ENCODE peak calls at places on chromosomes 1 and 21, in seven cellular contexts. F, V, Y, T, A, P and W are unnamed samples.

GRCh38 chr1:214285622-214286440 is 4.9 kb downstream of the SMYD2 start:
- DNase-seq in A (no peak), T (no peak), V (no peak), P (no peak), Y (no peak), F (no peak), W (peak; percentile 70)

GRCh38 chr21:38929137-38929536 is 123.4 kb downstream of the ETS2 start:
- DNase-seq in V (no peak), T (no peak), F (no peak), Y (no peak), P (no peak), A (no peak), W (no peak)

GRCh38 chr21:41803316-41803715 is 36.5 kb upstream of the RIPK4 start:
- DNase-seq in Y (no peak), F (no peak), V (no peak), P (no peak), A (no peak), T (no peak), W (no peak)

GRCh38 chr1:227465256-227465655 is 98.1 kb upstream of the ZNF678 start:
- DNase-seq in F (no peak), A (no peak), T (no peak), P (no peak), Y (no peak), V (no peak), W (no peak)

GRCh38 chr1:47487332-47487731 is 49.5 kb downstream of the FOXD2 start:
- DNase-seq in F (no peak), P (no peak), V (no peak), Y (no peak), A (no peak), T (no peak), W (no peak)

GRCh38 chr21:31675960-31676359 is 16.5 kb downstream of the SOD1 start:
- DNase-seq in P (no peak), F (no peak), Y (no peak), T (no peak), V (no peak), A (no peak), W (no peak)

GRCh38 chr1:228512852-228513243 is 25.7 kb downstream of the RNF187 start:
- DNase-seq in F (no peak), A (no peak), T (no peak), Y (no peak), V (no peak), P (no peak), W (no peak)

GRCh38 chr1:101144868-101145808 is 91.7 kb upstream of the S1PR1 start:
- DNase-seq in T (no peak), P (no peak), Y (no peak), F (no peak), A (no peak), V (no peak), W (no peak)

GRCh38 chr1:206461602-206462455 is 8.4 kb upstream of the IKBKE start:
- DNase-seq in V (peak; percentile 79), P (peak; percentile 60), T (peak; percentile 78), F (peak; percentile 70), Y (peak; percentile 85), A (peak; percentile 85), W (peak; percentile 84)

GRCh38 chr21:45607021-45607921 is 36.3 kb upstream of the PCBP3 start:
- DNase-seq in T (no peak), V (no peak), P (no peak), F (peak; percentile 67), Y (no peak), A (no peak), W (no peak)

GRCh38 chr1:91672601-91673161 is 172.0 kb downstream of the CDC7 start:
- DNase-seq in V (no peak), Y (no peak), P (no peak), T (no peak), F (peak; percentile 93), A (no peak), W (no peak)

GRCh38 chr1:227887697-227888403 is 59.9 kb downstream of the WNT9A start:
- DNase-seq in V (no peak), T (peak; percentile 44), A (peak; percentile 33), F (no peak), Y (no peak), P (no peak), W (no peak)

GRCh38 chr1:46643368-46643775 is 24.8 kb downstream of the ATPAF1 start:
- DNase-seq in V (no peak), T (no peak), Y (no peak), A (peak; percentile 31), P (no peak), F (no peak), W (no peak)